ENCODE peak calls at places on chromosomes 12 and 14, in six cellular contexts. P, L, W, H, Q and A are unnamed samples.

GRCh38 chr12:3920378-3921141 is 47.4 kb upstream of the PARP11 start:
- DNase-seq in P (no peak), L (no peak), W (no peak), H (no peak), Q (no peak), A (no peak)

GRCh38 chr12:11794311-11794710 is 144.8 kb downstream of the ETV6 start:
- DNase-seq in P (no peak), L (no peak), W (no peak), H (no peak), Q (no peak), A (no peak)

GRCh38 chr14:88013750-88014349 is 8.9 kb downstream of the GPR65 start:
- DNase-seq in P (peak), L (peak), W (peak), H (peak), Q (peak), A (no peak)

GRCh38 chr12:125983094-125983783 is 918.0 kb downstream of the AACS start:
- DNase-seq in P (no peak), L (peak), W (no peak), H (no peak), Q (peak), A (no peak)

GRCh38 chr12:96986883-96987523 is 79.9 kb downstream of the NEDD1 start:
- DNase-seq in P (no peak), L (peak), W (no peak), H (no peak), Q (peak), A (no peak)

GRCh38 chr12:130075497-130076076 is 86.7 kb upstream of the FZD10 start:
- DNase-seq in P (no peak), L (no peak), W (no peak), H (no peak), Q (no peak), A (no peak)

GRCh38 chr12:2449586-2449985 is 345.2 kb upstream of the FKBP4 start:
- DNase-seq in P (no peak), L (no peak), W (no peak), H (no peak), Q (no peak), A (no peak)

GRCh38 chr12:103105971-103106597 is 148.6 kb downstream of the ASCL1 start:
- DNase-seq in P (no peak), L (no peak), W (no peak), H (no peak), Q (no peak), A (no peak)

GRCh38 chr14:74988993-74989392 is 13.7 kb upstream of the EIF2B2 start:
- DNase-seq in P (no peak), L (no peak), W (no peak), H (no peak), Q (no peak), A (no peak)

GRCh38 chr14:71474866-71475265 is 457.4 kb upstream of the RGS6 start:
- DNase-seq in P (no peak), L (no peak), W (no peak), H (no peak), Q (no peak), A (no peak)

GRCh38 chr14:104977008-104977680 is 1.0 kb downstream of the AHNAK2 start:
- DNase-seq in P (no peak), L (no peak), W (no peak), H (no peak), Q (no peak), A (no peak)

GRCh38 chr12:9651265-9651729 is 18.2 kb upstream of the CLEC2D start:
- DNase-seq in P (peak), L (peak), W (peak), H (no peak), Q (no peak), A (peak)

GRCh38 chr12:132620113-132620892 is 1.7 kb downstream of the P2RX2 start:
- DNase-seq in P (no peak), L (no peak), W (no peak), H (no peak), Q (no peak), A (no peak)

GRCh38 chr12:64036414-64036813 is 185.7 kb downstream of the KICS2 start:
- DNase-seq in P (no peak), L (no peak), W (no peak), H (no peak), Q (no peak), A (peak)